ENCODE peak calls at places on chromosome X, in six cellular contexts. Z is HFF-Myc, L is body of pancreas, U is stomach, Q is mammary epithelial cell, H is osteoblast. T is an unnamed sample.

GRCh38 chrX:114334473-114334982 is 249.4 kb upstream of the HTR2C start:
- DNase-seq in H (no peak), Q (no peak), L (no peak), Z (no peak), U (no peak), T (no peak)

GRCh38 chrX:147550217-147550616 is 361.5 kb upstream of the FMR1 start:
- DNase-seq in U (no peak), Q (no peak), H (no peak), L (peak), Z (no peak), T (no peak)

GRCh38 chrX:9829308-9830267 is 43.4 kb downstream of the SHROOM2 start:
- DNase-seq in H (no peak), Q (peak), L (no peak), U (no peak), Z (no peak), T (no peak)

GRCh38 chrX:130176354-130176776 is 4.6 kb downstream of the RAB33A start:
- DNase-seq in H (peak), U (no peak), Z (no peak), L (no peak), Q (no peak), T (no peak)

GRCh38 chrX:54452920-54453319 is 12.7 kb downstream of the TSR2 start:
- DNase-seq in L (no peak), Z (no peak), H (no peak), U (no peak), Q (no peak), T (no peak)

GRCh38 chrX:46710927-46711623 is 47.8 kb downstream of the SLC9A7 start:
- DNase-seq in Z (no peak), U (no peak), L (no peak), Q (no peak), H (no peak), T (no peak)

GRCh38 chrX:21870494-21870893 is 14.7 kb downstream of the YY2 start:
- DNase-seq in L (no peak), U (no peak), Z (no peak), H (peak), Q (no peak), T (no peak)

GRCh38 chrX:69538321-69538876 is 34.3 kb downstream of the NALF2 start:
- DNase-seq in H (peak), L (peak), Z (no peak), Q (peak), U (peak), T (peak)

GRCh38 chrX:17435476-17435875 is 60.5 kb downstream of the NHS start:
- DNase-seq in Q (no peak), U (no peak), H (no peak), Z (no peak), L (no peak), T (no peak)

GRCh38 chrX:117538441-117539418 is 577.9 kb downstream of the KLHL13 start:
- DNase-seq in L (peak), H (no peak), Q (no peak), Z (no peak), U (no peak), T (no peak)

GRCh38 chrX:105694839-105695238 is 127.5 kb upstream of the NRK start:
- DNase-seq in U (no peak), H (no peak), Q (peak), Z (no peak), L (no peak), T (no peak)

GRCh38 chrX:46959101-46959500 is 46.9 kb downstream of the JADE3 start:
- DNase-seq in Z (no peak), L (no peak), U (no peak), Q (peak), H (no peak), T (peak)

GRCh38 chrX:153866302-153867019 is 19.5 kb downstream of the L1CAM start:
- DNase-seq in H (peak), U (no peak), Q (no peak), Z (no peak), L (no peak), T (no peak)

GRCh38 chrX:129998006-129998405 is 15.6 kb downstream of the BCORL1 start:
- DNase-seq in U (no peak), Z (no peak), H (no peak), Q (no peak), L (no peak), T (no peak)

GRCh38 chrX:115958687-115959359 is 211.7 kb upstream of the AGTR2 start:
- DNase-seq in U (no peak), L (no peak), H (no peak), Q (peak), Z (no peak), T (no peak)

GRCh38 chrX:103913356-103914020 is 48.9 kb upstream of the TMSB15B start:
- DNase-seq in Q (no peak), H (peak), Z (no peak), L (no peak), U (no peak), T (no peak)

GRCh38 chrX:44570524-44570923 is 27.9 kb upstream of the FUNDC1 start:
- DNase-seq in Q (peak), U (no peak), L (no peak), Z (no peak), H (peak), T (no peak)

DNA sequence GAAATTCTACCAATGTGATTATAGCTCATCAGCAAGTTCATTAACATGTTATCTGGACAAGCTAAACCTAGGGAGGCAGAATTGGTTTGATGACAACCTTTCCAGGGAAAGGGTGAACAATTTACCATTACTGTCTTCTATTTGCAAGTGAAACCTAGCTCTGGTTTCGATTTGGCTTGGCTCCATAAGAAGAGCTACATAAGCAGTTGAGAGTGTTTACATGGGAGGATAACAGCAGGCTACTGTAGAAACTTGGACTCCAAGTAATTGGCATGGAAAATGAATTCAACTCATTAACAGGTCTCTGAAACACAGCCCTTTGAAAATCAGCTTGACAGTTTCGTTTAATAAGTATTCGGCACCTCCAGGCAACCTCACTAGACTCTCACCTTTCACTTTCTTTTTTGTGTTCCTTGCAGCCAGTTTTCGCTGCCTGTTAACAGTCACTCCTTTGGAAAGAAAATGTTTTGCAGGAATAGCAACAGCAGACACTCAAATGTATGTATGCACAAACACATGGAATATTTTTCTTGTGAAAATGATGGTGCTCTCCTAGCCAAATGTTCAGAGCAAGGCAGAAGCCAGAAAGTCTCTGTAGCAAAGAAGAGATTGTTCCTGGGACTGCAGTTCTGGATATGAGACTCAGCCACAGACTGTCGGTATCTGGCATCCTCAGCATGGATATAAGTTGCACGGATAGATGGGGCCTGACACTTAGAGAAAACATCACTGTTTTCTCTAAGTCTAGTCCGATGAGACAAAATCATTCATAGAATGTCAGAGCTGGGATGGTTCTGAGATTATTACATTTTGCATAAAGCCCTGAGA is 27.5 kb downstream of the POU3F4 start:
- DNase-seq in Z (no peak), L (no peak), Q (no peak), H (no peak), U (no peak), T (no peak)
- H3K4me3 ChIP-seq in Z (no peak), L (no peak), Q (no peak), H (no peak), U (no peak), T (no peak)

DNA sequence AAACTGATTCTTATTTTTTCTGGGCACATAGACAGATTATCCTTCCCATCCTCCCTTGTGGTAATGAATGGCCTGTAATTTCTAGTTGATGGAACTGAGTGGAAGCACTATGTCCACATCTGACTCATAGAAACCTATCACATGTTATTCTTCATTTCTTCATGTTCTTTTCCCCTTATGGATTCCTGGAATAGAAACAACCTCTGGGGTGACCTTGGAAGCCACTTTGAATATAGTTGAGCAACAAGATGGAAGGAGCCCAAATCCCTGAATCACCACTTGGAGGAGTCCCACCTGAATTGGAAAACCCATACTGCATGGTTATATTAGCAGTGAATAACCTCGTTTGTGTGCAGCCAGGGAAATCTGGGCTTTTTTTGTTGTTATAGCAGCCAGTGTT is 137.8 kb downstream of the MID1IP1 start:
- DNase-seq in H (no peak), Z (no peak), L (peak), Q (peak), U (no peak), T (no peak)
- TF ChIP-seq CTCF in H (no peak), Z (no peak), L (no peak), Q (no peak), U (no peak), T (no peak)

GRCh38 chrX:53048169-53049126 is at the start of gene GPR173:
- DNase-seq in U (no peak), H (peak), Z (peak), L (no peak), Q (no peak), T (no peak)
- H3K4me3 ChIP-seq in U (peak), H (peak), Z (peak), L (no peak), Q (no peak), T (peak)

GRCh38 chrX:126141014-126141413 is 25.1 kb downstream of the DCAF12L2 start:
- DNase-seq in L (no peak), U (no peak), Z (no peak), Q (no peak), H (no peak), T (no peak)

GRCh38 chrX:126137899-126138298 is 28.2 kb downstream of the DCAF12L2 start:
- DNase-seq in L (no peak), U (no peak), Q (no peak), H (no peak), Z (no peak), T (no peak)
- TF ChIP-seq CTCF in L (no peak), U (no peak), Q (peak), H (no peak), Z (no peak), T (no peak)

GRCh38 chrX:86295293-86295692 is 147.0 kb downstream of the DACH2 start:
- DNase-seq in Z (no peak), L (no peak), H (no peak), U (no peak), Q (no peak), T (no peak)
- H3K4me3 ChIP-seq in Z (no peak), L (no peak), H (no peak), U (no peak), Q (no peak), T (no peak)

GRCh38 chrX:138031715-138032114 is 465.8 kb downstream of the ZIC3 start:
- DNase-seq in Z (no peak), H (no peak), L (no peak), Q (no peak), U (no peak), T (no peak)

GRCh38 chrX:138020941-138021340 is 455.0 kb downstream of the ZIC3 start:
- DNase-seq in Z (no peak), L (no peak), H (peak), U (no peak), Q (no peak), T (no peak)

DNA sequence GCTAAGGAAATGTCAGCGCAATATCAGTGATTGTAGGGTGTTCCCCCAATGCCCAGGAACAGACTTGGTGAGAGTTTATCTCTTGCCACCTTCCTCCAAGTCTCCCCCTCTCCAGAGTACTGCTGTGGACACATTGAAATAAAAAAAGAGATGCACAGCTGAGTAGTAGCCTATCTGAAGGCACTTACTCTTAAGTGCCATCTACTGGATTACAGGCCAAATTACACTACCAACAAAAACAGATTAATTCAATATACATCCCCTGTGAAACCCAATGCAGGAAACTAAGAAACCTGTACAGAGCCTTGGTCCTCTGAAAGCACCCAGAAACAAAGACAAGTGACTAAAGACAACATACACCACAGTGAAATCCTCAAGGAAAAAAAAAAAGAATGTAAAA is 460.3 kb downstream of the ZIC3 start:
- DNase-seq in U (no peak), Z (no peak), H (no peak), L (no peak), Q (no peak), T (no peak)
- TF ChIP-seq CTCF in U (no peak), Z (no peak), H (peak), L (peak), Q (peak), T (no peak)

GRCh38 chrX:12971282-12972003 is 3.5 kb upstream of the TMSB4X start:
- DNase-seq in Q (no peak), U (peak), Z (no peak), L (peak), H (no peak), T (no peak)
- H3K4me3 ChIP-seq in Q (no peak), U (peak), Z (no peak), L (no peak), H (no peak), T (no peak)

GRCh38 chrX:71095971-71096701 is 485 bp downstream of the FOXO4 start:
- DNase-seq in U (no peak), Q (peak), L (no peak), Z (no peak), H (peak), T (no peak)

GRCh38 chrX:71099736-71100135 is 4.1 kb downstream of the FOXO4 start:
- DNase-seq in U (no peak), H (no peak), L (no peak), Q (no peak), Z (no peak), T (no peak)

GRCh38 chrX:71098951-71099506 is 3.4 kb downstream of the FOXO4 start:
- DNase-seq in H (no peak), Z (no peak), Q (no peak), U (peak), L (no peak), T (no peak)

GRCh38 chrX:71096702-71097032 is 1.0 kb downstream of the FOXO4 start:
- DNase-seq in U (peak), H (no peak), Q (no peak), Z (no peak), L (no peak), T (no peak)

GRCh38 chrX:71098302-71098701 is 2.7 kb downstream of the FOXO4 start:
- DNase-seq in U (peak), L (peak), H (no peak), Q (no peak), Z (no peak), T (peak)
- TF ChIP-seq CTCF in U (no peak), L (peak), H (peak), Q (peak), Z (peak), T (peak)

T was measured in thyroid gland.